ENCODE peak calls at places on chromosomes 11 and 22, in five cellular contexts. O is sigmoid colon, Y is cardiac fibroblast, E is BJ, K is fibroblast of mammary gland. G is an unnamed sample.
A peak's percentile ranks its signal among the peaks of the same experiment; 100 is the strongest.

GRCh38 chr11:34316347-34317037 is 41.3 kb downstream of the ABTB2 start:
- DNase-seq in O (no peak), Y (peak; percentile 19), E (no peak), K (no peak), G (no peak)

GRCh38 chr22:36052505-36052941 is 23.9 kb upstream of the RBFOX2 start:
- DNase-seq in O (no peak), Y (peak; percentile 15), E (no peak), K (peak; percentile 47), G (no peak)

GRCh38 chr11:843086-843704 is 543 bp downstream of the TSPAN4 start:
- DNase-seq in O (no peak), Y (no peak), E (no peak), K (no peak), G (no peak)

GRCh38 chr11:65415499-65416340 is 6.9 kb upstream of the NEAT1 start:
- DNase-seq in O (peak; percentile 71), Y (no peak), E (no peak), K (no peak), G (no peak)

GRCh38 chr22:38284042-38284402 is 11.2 kb upstream of the TMEM184B start:
- DNase-seq in O (peak; percentile 85), Y (peak; percentile 91), E (peak; percentile 94), K (peak; percentile 99), G (no peak)

GRCh38 chr11:16792426-16792825 is 54.0 kb downstream of the C11orf58 start:
- DNase-seq in O (no peak), Y (peak; percentile 53), E (no peak), K (no peak), G (no peak)

GRCh38 chr22:33180371-33180770 is 122.2 kb upstream of the SYN3 start:
- DNase-seq in O (no peak), Y (no peak), E (no peak), K (peak; percentile 16), G (no peak)

GRCh38 chr11:28581286-28582242 is 473.4 kb downstream of the METTL15 start:
- DNase-seq in O (no peak), Y (peak; percentile 18), E (no peak), K (peak; percentile 85), G (no peak)

GRCh38 chr11:130269544-130269943 is 45.2 kb downstream of the ZBTB44 start:
- DNase-seq in O (no peak), Y (no peak), E (no peak), K (no peak), G (no peak)

GRCh38 chr22:25362883-25363240 is 143.4 kb downstream of the CRYBB2 start:
- DNase-seq in O (no peak), Y (no peak), E (no peak), K (no peak), G (peak; percentile 39)

GRCh38 chr22:47561766-47562165 is 799.3 kb downstream of the TBC1D22A start:
- DNase-seq in O (no peak), Y (no peak), E (no peak), K (no peak), G (no peak)

GRCh38 chr22:36465232-36466021 is 16.0 kb downstream of the TXN2 start:
- DNase-seq in O (peak; percentile 92), Y (peak; percentile 72), E (no peak), K (peak; percentile 85), G (no peak)

GRCh38 chr22:45211435-45211834 is 29.3 kb downstream of the KIAA0930 start:
- DNase-seq in O (no peak), Y (no peak), E (no peak), K (peak; percentile 84), G (peak; percentile 7)

GRCh38 chr11:129694538-129694937 is 121.1 kb upstream of the TMEM45B start:
- DNase-seq in O (no peak), Y (no peak), E (no peak), K (no peak), G (no peak)

GRCh38 chr11:76379811-76380160 is 1.1 kb downstream of the THAP12 start:
- DNase-seq in O (no peak), Y (no peak), E (no peak), K (no peak), G (no peak)

GRCh38 chr11:88213406-88213805 is 38.2 kb upstream of the RAB38 start:
- DNase-seq in O (no peak), Y (no peak), E (no peak), K (no peak), G (no peak)

GRCh38 chr22:27283714-27284113 is 517.8 kb downstream of the MN1 start:
- DNase-seq in O (no peak), Y (no peak), E (no peak), K (peak; percentile 10), G (no peak)
- TF ChIP-seq CTCF in O (no peak), Y (no peak), E (no peak), K (no peak), G (no peak)

DNA sequence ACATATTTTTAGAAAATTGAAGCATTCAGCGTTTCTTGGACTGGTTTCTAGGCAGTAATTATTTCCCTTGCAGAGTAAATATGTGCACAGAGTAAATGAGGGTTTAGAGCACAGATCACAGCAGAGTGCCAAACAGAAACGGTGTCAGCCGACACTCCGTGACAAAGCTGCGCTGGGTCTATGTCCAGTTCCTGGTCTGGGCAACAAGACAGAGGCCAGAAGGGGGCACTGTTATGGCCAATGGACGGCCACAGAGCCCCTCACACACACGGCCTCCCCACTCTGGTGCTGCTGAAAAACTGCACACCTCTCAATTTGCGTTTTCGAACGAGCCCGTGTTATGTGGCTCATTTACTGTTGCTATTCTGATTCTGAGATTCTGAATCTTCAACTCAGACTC is 180.7 kb downstream of the MPPED1 start:
- DNase-seq in O (no peak), Y (peak; percentile 3), E (no peak), K (no peak), G (no peak)
- TF ChIP-seq CTCF in O (no peak), Y (no peak), E (peak; percentile 3), K (no peak), G (no peak)

DNA sequence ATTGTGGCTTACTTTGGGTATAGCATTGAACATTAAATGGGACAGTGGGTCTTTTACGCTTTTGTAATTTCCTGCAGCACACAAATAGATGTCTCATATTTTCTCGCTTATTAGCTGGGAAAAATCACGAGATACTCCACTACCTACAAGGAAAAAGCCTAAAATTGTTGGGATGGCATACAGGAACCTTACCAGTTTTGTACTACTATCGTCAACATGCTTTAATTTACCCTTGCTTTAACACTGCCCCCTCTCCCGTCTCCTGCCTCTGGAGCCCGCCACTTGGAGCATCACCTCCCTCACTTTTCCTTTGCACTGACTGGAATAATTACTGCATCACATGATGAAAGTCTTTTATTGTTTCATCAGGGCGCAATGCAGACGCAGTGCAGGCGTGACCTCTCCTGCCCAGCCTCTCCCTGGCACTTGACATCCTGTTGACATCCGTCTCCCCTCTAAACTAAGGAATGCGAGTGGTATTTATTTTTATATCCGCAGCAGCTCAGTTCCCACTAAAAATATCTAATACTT is 1.0 kb upstream of the FNBP4 start:
- DNase-seq in O (peak; percentile 86), Y (peak; percentile 91), E (peak; percentile 33), K (peak; percentile 78), G (no peak)
- TF ChIP-seq CTCF in O (no peak), Y (no peak), E (peak; percentile 3), K (no peak), G (no peak)

DNA sequence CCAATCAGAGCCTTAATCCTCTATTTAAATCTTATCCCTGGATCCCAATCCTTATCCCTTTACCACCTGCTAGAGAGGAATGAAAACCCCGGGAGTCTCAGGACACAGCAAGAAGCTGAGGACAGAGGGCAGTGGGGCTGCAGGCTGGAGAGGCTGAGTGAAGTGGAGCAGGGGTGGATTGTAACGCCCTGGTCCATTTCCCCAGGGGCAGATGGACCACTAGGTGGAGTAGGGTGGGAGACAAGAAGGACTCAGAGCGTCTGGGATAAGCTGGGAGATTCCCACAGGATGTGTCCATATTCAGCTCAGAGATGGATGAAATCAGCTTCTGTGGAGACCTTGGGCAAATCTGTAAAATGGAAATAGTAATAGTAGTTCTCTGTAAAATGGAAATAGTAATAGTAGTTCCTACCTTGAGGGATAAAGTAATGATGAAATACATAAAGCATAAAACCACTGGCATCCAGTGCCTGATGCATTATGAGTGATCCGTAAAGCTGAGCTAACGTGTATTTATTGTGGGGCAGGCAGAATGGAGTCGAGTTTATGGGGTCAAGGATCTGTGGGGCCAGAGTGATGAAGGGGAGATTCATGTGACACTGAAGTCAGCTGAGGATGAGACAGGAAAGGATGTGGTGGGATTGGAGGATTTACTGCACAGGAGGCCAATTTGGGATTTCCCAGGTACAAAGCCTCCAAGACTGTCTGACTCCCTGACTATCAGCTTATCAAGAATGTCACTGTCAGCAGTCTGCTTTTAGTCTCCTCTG is 1.9 kb upstream of the ROBO4 start:
- DNase-seq in O (no peak), Y (no peak), E (no peak), K (peak; percentile 20), G (no peak)
- TF ChIP-seq CTCF in O (no peak), Y (no peak), E (peak; percentile 11), K (no peak), G (no peak)

DNA sequence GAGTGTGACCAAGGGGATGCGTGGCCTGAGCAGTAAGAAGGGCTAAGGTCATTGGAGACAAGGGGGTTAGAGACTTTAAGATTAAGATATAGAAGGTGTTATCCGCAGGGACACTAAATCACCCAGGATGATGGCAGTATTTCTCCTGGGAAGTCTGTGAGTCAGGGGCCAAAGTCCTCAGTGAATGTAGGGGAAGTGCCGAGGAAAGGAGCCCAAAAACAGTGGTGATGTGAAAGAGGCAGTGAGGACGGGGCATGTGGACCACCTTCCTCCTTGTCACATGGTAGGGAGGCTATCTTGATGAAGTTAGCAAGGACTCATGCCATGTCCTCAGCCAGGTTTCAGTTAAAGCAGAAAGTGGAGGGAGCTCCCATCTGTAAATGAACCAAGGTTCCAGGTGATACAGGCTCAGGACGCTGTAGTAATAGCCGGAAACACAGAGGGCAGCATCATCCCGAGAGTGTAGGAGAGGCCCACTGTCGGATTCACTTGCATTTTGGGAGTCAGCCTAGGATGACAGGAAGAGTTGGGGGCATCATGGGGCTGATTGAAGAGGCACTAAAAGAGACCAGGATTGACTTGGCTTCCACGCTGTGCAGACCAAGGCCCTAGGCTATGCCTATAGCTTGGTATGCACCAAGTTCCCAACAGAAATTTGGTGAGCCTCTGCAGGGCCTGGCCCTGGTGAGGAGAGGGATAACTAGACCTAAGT is 33.5 kb downstream of the WEE1 start:
- DNase-seq in O (no peak), Y (no peak), E (no peak), K (no peak), G (no peak)
- TF ChIP-seq CTCF in O (no peak), Y (no peak), E (no peak), K (peak; percentile 4), G (no peak)

GRCh38 chr11:7851391-7851790 is 54.6 kb upstream of the OR5P2 start:
- DNase-seq in O (no peak), Y (no peak), E (no peak), K (no peak), G (no peak)
- TF ChIP-seq CTCF in O (no peak), Y (no peak), E (peak; percentile 8), K (no peak), G (no peak)

DNA sequence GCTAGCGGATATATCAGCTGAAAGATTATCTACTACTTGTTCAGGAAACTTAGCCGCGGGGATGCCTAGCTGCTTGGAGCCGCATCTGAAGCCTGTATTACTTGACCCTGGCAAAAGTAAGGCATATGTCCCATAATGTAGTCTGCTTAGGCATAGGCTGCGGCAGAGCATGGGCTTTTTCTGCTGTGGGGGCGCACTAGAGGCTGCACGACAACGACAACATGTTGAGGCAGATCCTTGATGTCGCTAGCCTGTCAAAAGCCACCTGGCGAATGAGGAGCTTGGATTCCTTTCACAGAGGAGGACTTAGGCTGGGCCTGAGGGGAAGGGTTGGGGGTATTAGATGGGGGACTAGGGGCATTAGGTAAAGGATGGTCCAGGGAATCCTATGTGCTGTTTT is 1.1 kb upstream of the OR52N2 start:
- DNase-seq in O (no peak), Y (no peak), E (no peak), K (no peak), G (no peak)
- TF ChIP-seq CTCF in O (no peak), Y (no peak), E (no peak), K (no peak), G (no peak)

GRCh38 chr11:118672865-118673264 is 6.6 kb downstream of the TREH start:
- DNase-seq in O (no peak), Y (no peak), E (no peak), K (no peak), G (no peak)
- TF ChIP-seq CTCF in O (no peak), Y (no peak), E (no peak), K (peak; percentile 19), G (peak; percentile 10)